ENCODE peak calls at places on chromosomes 11 and 22, in five cellular contexts. Q is HS-5; G is NCI-H187 treated with DMSO at 0.1 percent for 48 hours; W is effector memory CD8-positive, alpha-beta T cell; V is NCI-H2081. R is an unnamed sample.

GRCh38 chr11:65488273-65489058 is 10.4 kb upstream of the MALAT1 start:
- DNase-seq in Q (no peak), G (no peak), W (no peak), V (no peak), R (no peak)

GRCh38 chr22:24503137-24503850 is 8.2 kb downstream of the UPB1 start:
- DNase-seq in Q (no peak), G (no peak), W (peak; percentile 63), V (peak; percentile 12), R (no peak)

GRCh38 chr11:21933095-21933494 is 259.8 kb upstream of the ANO5 start:
- DNase-seq in Q (no peak), G (no peak), W (no peak), V (no peak), R (no peak)

GRCh38 chr11:114683007-114683406 is 4.7 kb downstream of the NXPE2 start:
- DNase-seq in Q (no peak), G (no peak), W (no peak), V (no peak), R (no peak)

GRCh38 chr11:59801981-59802638 is 8.5 kb downstream of the MRPL16 start:
- DNase-seq in Q (no peak), G (no peak), W (no peak), V (no peak), R (no peak)

GRCh38 chr11:79050784-79051183 is 390.0 kb downstream of the TENM4 start:
- DNase-seq in Q (no peak), G (peak; percentile 24), W (no peak), V (no peak), R (no peak)

GRCh38 chr11:76047231-76047630 is 159.1 kb downstream of the WNT11 start:
- DNase-seq in Q (no peak), G (no peak), W (no peak), V (no peak), R (no peak)

GRCh38 chr11:111561801-111562325 is 21.3 kb downstream of the LAYN start:
- DNase-seq in Q (peak; percentile 82), G (no peak), W (no peak), V (no peak), R (no peak)

GRCh38 chr22:39967103-39967829 is 7.1 kb downstream of the TMA7B start:
- DNase-seq in Q (no peak), G (no peak), W (no peak), V (no peak), R (no peak)

GRCh38 chr22:31102441-31103081 is 4.8 kb downstream of the SELENOM start:
- DNase-seq in Q (no peak), G (no peak), W (no peak), V (no peak), R (no peak)

GRCh38 chr11:122703541-122704272 is 48.2 kb downstream of the UBASH3B start:
- DNase-seq in Q (no peak), G (no peak), W (no peak), V (no peak), R (no peak)

GRCh38 chr22:42973536-42973881 is 41.4 kb downstream of the PACSIN2 start:
- DNase-seq in Q (no peak), G (no peak), W (no peak), V (no peak), R (no peak)

GRCh38 chr11:16936643-16937042 is 77.6 kb downstream of the PLEKHA7 start:
- DNase-seq in Q (no peak), G (no peak), W (no peak), V (no peak), R (no peak)

GRCh38 chr11:134654161-134654915 is 242.3 kb upstream of the B3GAT1 start:
- DNase-seq in Q (no peak), G (no peak), W (no peak), V (no peak), R (no peak)

GRCh38 chr11:65182258-65183170 is 786 bp downstream of the CAPN1 start:
- DNase-seq in Q (no peak), G (no peak), W (no peak), V (peak; percentile 65), R (no peak)

R was measured in NCI-H1436 treated with DMSO at 0.1 percent for 48 hours.